ENCODE peak calls at places on chromosomes 6 and 20, in four cellular contexts. One of them, this sample, is unnamed.

GRCh38 chr6:137033828-137034227 is 10.9 kb downstream of the IL20RA start:
- DNase-seq in Karpas-422: no peak
- DNase-seq in GM23248: no peak
- DNase-seq in IMR-90: no peak
- DNase-seq in this sample: no peak

GRCh38 chr20:35260426-35260825 is 17.5 kb downstream of the MMP24OS start:
- DNase-seq in Karpas-422: no peak
- DNase-seq in GM23248: no peak
- DNase-seq in IMR-90: no peak
- DNase-seq in this sample: no peak

GRCh38 chr6:148934956-148935355 is 188.1 kb downstream of the UST start:
- DNase-seq in Karpas-422: no peak
- DNase-seq in GM23248: peak; percentile 49
- DNase-seq in IMR-90: no peak
- DNase-seq in this sample: no peak

GRCh38 chr6:149218471-149218870 is 99.0 kb upstream of the TAB2 start:
- DNase-seq in Karpas-422: no peak
- DNase-seq in GM23248: no peak
- DNase-seq in IMR-90: no peak
- DNase-seq in this sample: no peak

GRCh38 chr6:100116409-100117194 is 122.6 kb upstream of the MCHR2 start:
- DNase-seq in Karpas-422: peak; percentile 82
- DNase-seq in GM23248: peak; percentile 78
- DNase-seq in IMR-90: peak; percentile 76
- DNase-seq in this sample: peak; percentile 74

GRCh38 chr6:7673063-7673536 is 52.8 kb upstream of the BMP6 start:
- DNase-seq in Karpas-422: no peak
- DNase-seq in GM23248: peak; percentile 88
- DNase-seq in IMR-90: peak; percentile 5
- DNase-seq in this sample: peak; percentile 81

GRCh38 chr6:10558575-10558974 is 37.4 kb downstream of the GCNT2 start:
- DNase-seq in Karpas-422: no peak
- DNase-seq in GM23248: no peak
- DNase-seq in IMR-90: no peak
- DNase-seq in this sample: peak; percentile 40

GRCh38 chr6:159929819-159930218 is 39.0 kb downstream of the MAS1 start:
- DNase-seq in Karpas-422: no peak
- DNase-seq in GM23248: no peak
- DNase-seq in IMR-90: no peak
- DNase-seq in this sample: no peak

GRCh38 chr6:48658910-48659309 is 547.9 kb upstream of the PTCHD4 start:
- DNase-seq in Karpas-422: no peak
- DNase-seq in GM23248: no peak
- DNase-seq in IMR-90: no peak
- DNase-seq in this sample: no peak

GRCh38 chr20:5364136-5364821 is 47.5 kb upstream of the PROKR2 start:
- DNase-seq in Karpas-422: no peak
- DNase-seq in GM23248: no peak
- DNase-seq in IMR-90: no peak
- DNase-seq in this sample: no peak

GRCh38 chr20:5559937-5560336 is 190.3 kb upstream of the SHLD1 start:
- DNase-seq in Karpas-422: no peak
- DNase-seq in GM23248: no peak
- DNase-seq in IMR-90: no peak
- DNase-seq in this sample: no peak

DNA sequence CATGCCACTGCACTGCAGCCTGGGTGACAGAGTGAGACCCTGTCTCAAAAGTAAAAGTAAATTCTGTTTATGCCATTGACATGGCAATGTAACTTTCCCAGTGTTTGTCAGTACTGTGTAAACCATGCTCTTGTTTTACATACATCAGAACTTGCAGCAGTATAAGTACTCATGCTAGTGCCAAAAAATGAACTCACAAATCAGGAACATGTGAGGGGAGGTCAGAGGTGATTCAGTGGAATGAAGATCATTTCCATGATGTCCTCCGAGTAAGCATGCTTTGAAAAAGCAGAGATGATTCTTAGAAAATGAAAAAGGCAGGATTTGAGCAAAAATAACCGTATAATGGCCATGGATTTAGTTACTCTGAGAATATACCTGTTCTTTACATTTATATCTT is 81.9 kb downstream of the ANKS1A start:
- DNase-seq in Karpas-422: no peak
- DNase-seq in GM23248: peak; percentile 64
- DNase-seq in IMR-90: peak; percentile 85
- DNase-seq in this sample: no peak
- H3K4me2 ChIP-seq in Karpas-422: no peak overlapping the region
- H3K4me2 ChIP-seq in GM23248: no peak overlapping the region
- H3K4me2 ChIP-seq in IMR-90: peak overlapping the region; percentile 43
- H3K4me2 ChIP-seq in this sample: no peak overlapping the region

GRCh38 chr6:70375882-70376281 is 37.4 kb upstream of the FAM135A start:
- DNase-seq in Karpas-422: peak; percentile 55
- DNase-seq in GM23248: peak; percentile 7
- DNase-seq in IMR-90: no peak
- DNase-seq in this sample: peak; percentile 10
- H2AFZ ChIP-seq in Karpas-422: no peak overlapping the region
- H2AFZ ChIP-seq in GM23248: no peak overlapping the region
- H2AFZ ChIP-seq in IMR-90: no peak overlapping the region
- H2AFZ ChIP-seq in this sample: peak overlapping the region; percentile 46

DNA sequence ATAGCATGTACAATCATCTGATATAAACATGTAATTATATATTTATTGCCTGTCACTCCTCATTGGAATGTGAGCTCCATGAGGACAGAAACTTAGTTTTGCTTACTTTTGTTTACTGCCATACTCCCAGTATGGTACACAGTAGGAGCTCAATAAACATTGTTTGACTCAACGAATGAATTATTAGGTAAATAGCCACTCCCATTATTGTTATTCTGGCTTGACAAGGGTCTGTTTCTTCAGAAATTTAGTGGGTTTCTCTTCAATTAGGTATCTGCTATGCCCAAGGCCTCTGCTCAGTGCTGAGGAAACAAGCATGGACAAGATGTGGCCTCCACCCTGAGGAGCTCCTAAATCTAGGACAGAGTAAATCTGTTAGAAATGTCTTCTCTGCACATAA is 6.3 kb downstream of the BCL2L1 start:
- DNase-seq in Karpas-422: no peak
- DNase-seq in GM23248: no peak
- DNase-seq in IMR-90: no peak
- DNase-seq in this sample: no peak
- H3K4me1 ChIP-seq in Karpas-422: peaks cover 59% of the 10 kb centered on the region
- H3K4me1 ChIP-seq in GM23248: peaks cover 80% of the 10 kb centered on the region
- H3K4me1 ChIP-seq in IMR-90: peaks cover 38% of the 10 kb centered on the region
- H3K4me1 ChIP-seq in this sample: peaks cover 52% of the 10 kb centered on the region

GRCh38 chr20:45339084-45339483 is 9.1 kb downstream of the SDC4 start:
- DNase-seq in Karpas-422: no peak
- DNase-seq in GM23248: no peak
- DNase-seq in IMR-90: no peak
- DNase-seq in this sample: no peak
- H3K4me2 ChIP-seq in Karpas-422: no peak overlapping the region
- H3K4me2 ChIP-seq in GM23248: peak overlapping the region; percentile 59
- H3K4me2 ChIP-seq in IMR-90: no peak overlapping the region
- H3K4me2 ChIP-seq in this sample: no peak overlapping the region

GRCh38 chr20:16412896-16413295 is 160.4 kb downstream of the KIF16B start:
- DNase-seq in Karpas-422: no peak
- DNase-seq in GM23248: no peak
- DNase-seq in IMR-90: no peak
- DNase-seq in this sample: no peak
- H2AFZ ChIP-seq in Karpas-422: no peak overlapping the region
- H2AFZ ChIP-seq in GM23248: no peak overlapping the region
- H2AFZ ChIP-seq in IMR-90: no peak overlapping the region
- H2AFZ ChIP-seq in this sample: no peak overlapping the region

DNA sequence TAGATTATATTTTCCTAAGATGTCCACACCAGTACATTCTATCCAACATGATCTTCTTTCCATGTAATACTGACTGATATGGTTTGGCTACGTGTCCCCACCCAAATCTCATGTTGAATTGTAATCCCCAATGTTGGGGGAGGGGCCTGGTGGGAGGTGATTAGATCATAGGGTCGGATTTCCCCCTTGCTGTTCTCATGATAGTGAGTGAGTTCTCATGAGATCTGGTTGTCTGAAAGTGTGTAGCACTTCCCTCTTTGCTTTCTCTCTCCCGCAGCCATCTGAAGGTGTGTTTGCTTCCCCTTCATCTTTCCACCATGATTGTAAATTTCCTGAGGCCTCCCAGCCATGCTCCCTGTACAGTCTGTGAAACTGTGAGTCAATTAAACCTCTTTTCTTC is 12.2 kb upstream of the HBS1L start:
- DNase-seq in Karpas-422: no peak
- DNase-seq in GM23248: no peak
- DNase-seq in IMR-90: no peak
- DNase-seq in this sample: no peak
- H3K4me1 ChIP-seq in Karpas-422: peaks cover 8% of the 10 kb centered on the region
- H3K4me1 ChIP-seq in GM23248: no peaks in the 10 kb centered on the region
- H3K4me1 ChIP-seq in IMR-90: no peaks in the 10 kb centered on the region
- H3K4me1 ChIP-seq in this sample: no peaks in the 10 kb centered on the region

GRCh38 chr6:54467384-54467783 is 159.1 kb downstream of the TINAG start:
- DNase-seq in Karpas-422: no peak
- DNase-seq in GM23248: no peak
- DNase-seq in IMR-90: no peak
- DNase-seq in this sample: no peak
- H3K4me2 ChIP-seq in Karpas-422: no peak overlapping the region
- H3K4me2 ChIP-seq in GM23248: no peak overlapping the region
- H3K4me2 ChIP-seq in IMR-90: no peak overlapping the region
- H3K4me2 ChIP-seq in this sample: no peak overlapping the region

GRCh38 chr20:45341939-45342862 is 6.0 kb downstream of the SDC4 start:
- DNase-seq in Karpas-422: no peak
- DNase-seq in GM23248: peak; percentile 76
- DNase-seq in IMR-90: peak; percentile 74
- DNase-seq in this sample: peak; percentile 52
- H2AFZ ChIP-seq in Karpas-422: no peak overlapping the region
- H2AFZ ChIP-seq in GM23248: no peak overlapping the region
- H2AFZ ChIP-seq in IMR-90: peak overlapping the region; percentile 58
- H2AFZ ChIP-seq in this sample: no peak overlapping the region

GRCh38 chr6:35589904-35590303 is 77.2 kb upstream of the TULP1 start:
- DNase-seq in Karpas-422: no peak
- DNase-seq in GM23248: no peak
- DNase-seq in IMR-90: no peak
- DNase-seq in this sample: no peak
- H3K4me1 ChIP-seq in Karpas-422: peaks cover 4% of the 10 kb centered on the region
- H3K4me1 ChIP-seq in GM23248: peaks cover 26% of the 10 kb centered on the region
- H3K4me1 ChIP-seq in IMR-90: no peaks in the 10 kb centered on the region
- H3K4me1 ChIP-seq in this sample: no peaks in the 10 kb centered on the region

DNA sequence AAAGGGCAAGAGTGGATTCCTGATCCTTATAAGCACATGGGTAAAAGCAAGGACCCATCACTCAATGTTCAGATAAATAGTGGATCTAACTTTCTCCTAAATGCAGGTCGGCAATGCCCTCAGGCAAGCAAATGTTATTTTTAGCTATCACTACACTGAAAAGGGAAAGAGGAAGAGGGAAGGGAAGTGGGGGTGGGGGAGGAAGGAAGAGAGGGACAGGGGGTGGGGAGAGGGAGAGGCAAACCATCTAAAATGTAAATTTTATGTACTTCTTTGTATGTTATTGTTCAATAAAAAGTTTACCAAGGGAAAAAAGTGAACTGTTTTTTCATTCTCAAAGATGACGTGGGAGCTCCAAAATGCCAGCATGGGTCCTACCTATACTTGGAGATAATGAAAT is 44.2 kb downstream of the CHD6 start:
- DNase-seq in Karpas-422: no peak
- DNase-seq in GM23248: no peak
- DNase-seq in IMR-90: no peak
- DNase-seq in this sample: no peak
- H3K4me2 ChIP-seq in Karpas-422: no peak overlapping the region
- H3K4me2 ChIP-seq in GM23248: no peak overlapping the region
- H3K4me2 ChIP-seq in IMR-90: no peak overlapping the region
- H3K4me2 ChIP-seq in this sample: no peak overlapping the region

This sample was measured in neural progenitor cell.